ENCODE peak calls at places on chromosomes 1 and 21, in four cellular contexts. C is HepG2, Y is GM12878, S is H1. G is an unnamed sample.

GRCh38 chr21:45590726-45591618 is 48.7 kb upstream of the SLC19A1 start:
- DNase-seq in S (no peak), Y (peak), C (no peak), G (no peak)

GRCh38 chr21:37564924-37565529 is 198.5 kb downstream of the DYRK1A start:
- DNase-seq in S (no peak), Y (no peak), C (peak), G (no peak)

GRCh38 chr1:228976316-228976715 is 241.0 kb downstream of the RHOU start:
- DNase-seq in Y (no peak), S (no peak), C (no peak), G (no peak)

GRCh38 chr21:16079830-16080229 is 350.0 kb downstream of the USP25 start:
- DNase-seq in C (peak), S (no peak), Y (no peak), G (no peak)

GRCh38 chr21:27564684-27565280 is 597.9 kb upstream of the ADAMTS5 start:
- DNase-seq in S (peak), Y (no peak), C (no peak), G (peak)

GRCh38 chr1:7616076-7616833 is 154.8 kb upstream of the VAMP3 start:
- DNase-seq in Y (no peak), S (no peak), C (peak), G (peak)

GRCh38 chr1:158095737-158096335 is 84.9 kb upstream of the CD1D start:
- DNase-seq in C (no peak), S (peak), Y (no peak), G (no peak)

GRCh38 chr1:7579831-7580804 is 191.0 kb upstream of the VAMP3 start:
- DNase-seq in Y (no peak), C (no peak), S (no peak), G (no peak)

GRCh38 chr1:211548321-211549091 is 30.5 kb downstream of the SLC30A1 start:
- DNase-seq in Y (no peak), C (no peak), S (no peak), G (peak)

GRCh38 chr1:16491056-16491675 is 22.9 kb downstream of the RNU1-1 start:
- DNase-seq in Y (no peak), S (no peak), C (no peak), G (peak)

GRCh38 chr1:26739251-26739914 is 43.6 kb downstream of the ARID1A start:
- DNase-seq in S (no peak), C (no peak), Y (no peak), G (no peak)

GRCh38 chr21:15204887-15205286 is 140.1 kb upstream of the NRIP1 start:
- DNase-seq in Y (no peak), S (no peak), C (no peak), G (no peak)

GRCh38 chr1:15106608-15107007 is 46.9 kb upstream of the TMEM51 start:
- DNase-seq in Y (no peak), S (no peak), C (no peak), G (no peak)

GRCh38 chr1:116853680-116854191 is 56.0 kb upstream of the PTGFRN start:
- DNase-seq in S (peak), C (peak), Y (no peak), G (peak)

GRCh38 chr1:210259496-210259895 is 26.9 kb downstream of the SERTAD4 start:
- DNase-seq in C (no peak), Y (no peak), S (no peak), G (no peak)

GRCh38 chr1:152517237-152517811 is 3.0 kb downstream of the CRCT1 start:
- DNase-seq in S (no peak), Y (no peak), C (no peak), G (no peak)
- TF ChIP-seq SUZ12 in S (no peak), Y (no peak), C (no peak), G (no peak)

DNA sequence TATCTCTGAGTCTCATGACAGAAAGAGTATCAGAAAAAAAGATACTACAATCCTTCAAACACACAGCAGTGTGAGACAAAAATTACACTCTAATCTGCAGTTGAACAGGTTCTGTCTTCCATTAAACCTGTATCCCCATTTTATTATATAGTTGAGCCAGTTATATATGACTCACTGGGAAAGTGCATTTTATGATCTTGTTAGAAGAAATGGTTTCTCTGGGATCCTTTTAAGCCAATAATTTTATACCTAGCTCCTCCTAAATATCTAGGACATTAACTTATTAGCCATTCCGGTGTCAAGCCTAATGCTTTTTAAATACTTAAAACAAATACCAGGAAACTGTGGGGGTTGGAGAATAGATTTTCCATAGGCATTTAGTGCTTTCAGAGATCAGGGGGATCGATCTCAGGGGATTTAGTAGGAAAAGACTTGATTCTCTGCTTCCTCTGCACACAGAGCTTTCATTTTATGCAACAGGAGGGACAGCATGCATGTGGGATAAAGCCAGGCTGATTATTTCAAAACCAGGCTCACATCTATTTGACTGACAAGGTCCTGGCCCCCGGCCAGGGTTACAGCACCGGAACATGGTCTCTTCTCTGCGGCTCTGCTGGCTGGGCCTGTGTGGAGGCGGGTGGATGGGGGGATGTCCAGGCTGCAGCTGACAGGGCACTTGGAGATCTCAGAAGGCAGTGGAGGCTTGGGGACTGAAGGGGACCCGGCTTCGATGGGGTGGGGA is 310.6 kb downstream of the DISC1 start:
- DNase-seq in S (no peak), Y (no peak), C (peak), G (no peak)
- TF ChIP-seq YY1 in S (no peak), Y (no peak), C (no peak), G (no peak)

GRCh38 chr1:39141925-39142324 is 62.6 kb upstream of the MACF1 start:
- DNase-seq in S (no peak), C (no peak), Y (no peak), G (peak)

GRCh38 chr1:39145651-39145970 is 58.9 kb upstream of the MACF1 start:
- DNase-seq in C (no peak), Y (no peak), S (no peak), G (no peak)

GRCh38 chr1:39139723-39140360 is 64.7 kb upstream of the MACF1 start:
- DNase-seq in S (no peak), C (no peak), Y (no peak), G (no peak)

GRCh38 chr1:39144943-39145650 is 59.4 kb upstream of the MACF1 start:
- DNase-seq in S (no peak), Y (no peak), C (no peak), G (no peak)

GRCh38 chr1:39142394-39143060 is 62.0 kb upstream of the MACF1 start:
- DNase-seq in S (no peak), C (no peak), Y (no peak), G (no peak)
- TF ChIP-seq SUZ12 in S (no peak), C (no peak), Y (no peak), G (no peak)

GRCh38 chr1:226974544-226975258 is 34.6 kb downstream of the COQ8A start:
- DNase-seq in S (no peak), Y (no peak), C (peak), G (no peak)

GRCh38 chr1:226972931-226973330 is 32.8 kb downstream of the COQ8A start:
- DNase-seq in C (no peak), Y (no peak), S (no peak), G (no peak)

GRCh38 chr1:226975259-226975908 is 35.3 kb downstream of the COQ8A start:
- DNase-seq in C (no peak), Y (no peak), S (no peak), G (no peak)

GRCh38 chr1:226973371-226973897 is 33.3 kb downstream of the COQ8A start:
- DNase-seq in S (no peak), C (no peak), Y (no peak), G (no peak)

GRCh38 chr1:226973898-226974543 is 33.9 kb downstream of the COQ8A start:
- DNase-seq in C (peak), Y (no peak), S (no peak), G (no peak)
- TF ChIP-seq YY1 in C (no peak), Y (no peak), S (no peak), G (no peak)

DNA sequence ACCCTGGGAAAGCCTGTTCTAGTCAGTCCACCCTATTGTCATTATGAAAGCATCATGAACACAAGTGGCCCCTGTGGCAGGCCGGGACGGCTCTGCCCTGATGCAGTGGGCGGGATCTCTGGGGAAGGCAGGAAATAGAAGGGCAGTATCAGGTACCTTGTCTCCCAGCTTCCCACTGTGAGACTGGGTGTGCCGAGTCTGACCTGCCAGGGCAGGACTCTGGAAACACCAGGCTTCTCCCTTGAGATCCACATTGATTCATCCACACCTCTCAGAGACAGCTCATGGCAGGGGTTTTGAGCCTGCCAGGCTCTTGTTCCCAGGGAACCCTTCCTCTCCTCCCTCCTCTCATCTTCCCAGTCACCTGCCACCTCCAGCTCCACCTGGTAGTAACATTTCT is 24.5 kb upstream of the GNPAT start:
- DNase-seq in Y (no peak), S (no peak), C (no peak), G (no peak)
- TF ChIP-seq SUZ12 in Y (no peak), S (no peak), C (no peak), G (no peak)

GRCh38 chr1:219155140-219155539 is 18.5 kb upstream of the LYPLAL1 start:
- DNase-seq in C (no peak), S (no peak), Y (no peak), G (no peak)
- TF ChIP-seq YY1 in C (no peak), S (no peak), Y (no peak), G (no peak)

G was measured in NT2/D1.